ENCODE peak calls at places on chromosome 11, in four cellular contexts. J is tibial artery, W is HL-60, I is upper lobe of left lung. O is an unnamed sample.

GRCh38 chr11:59865031-59865430 is 1.3 kb downstream of the TCN1 start:
- DNase-seq in J (no peak), W (no peak), I (no peak), O (no peak)

GRCh38 chr11:126082251-126083109 is 19.8 kb upstream of the CDON start:
- DNase-seq in J (peak), W (no peak), I (no peak), O (no peak)

GRCh38 chr11:133990501-133990900 is 33.7 kb upstream of the IGSF9B start:
- DNase-seq in J (no peak), W (no peak), I (no peak), O (no peak)

GRCh38 chr11:3022300-3022967 is 30.3 kb upstream of the NAP1L4 start:
- DNase-seq in J (no peak), W (peak), I (no peak), O (peak)

GRCh38 chr11:112830255-112830654 is 131.0 kb upstream of the NCAM1 start:
- DNase-seq in J (no peak), W (no peak), I (no peak), O (no peak)

GRCh38 chr11:67267188-67268035 is 1.1 kb downstream of the GRK2 start:
- DNase-seq in J (no peak), W (peak), I (peak), O (no peak)

GRCh38 chr11:12698049-12698448 is 23.8 kb downstream of the TEAD1 start:
- DNase-seq in J (no peak), W (no peak), I (no peak), O (no peak)

GRCh38 chr11:120969993-120970392 is 53.9 kb upstream of the TBCEL start:
- DNase-seq in J (no peak), W (no peak), I (no peak), O (no peak)

GRCh38 chr11:130858215-130858614 is 58.1 kb downstream of the SNX19 start:
- DNase-seq in J (no peak), W (no peak), I (no peak), O (no peak)

GRCh38 chr11:117928818-117929567 is at the start of gene TMPRSS13:
- DNase-seq in J (no peak), W (no peak), I (peak), O (no peak)

GRCh38 chr11:44658451-44658850 is 68.3 kb upstream of the TSPAN18 start:
- DNase-seq in J (no peak), W (no peak), I (no peak), O (no peak)

GRCh38 chr11:64764753-64765152 is 5.0 kb upstream of the PYGM start:
- DNase-seq in J (peak), W (no peak), I (no peak), O (no peak)

GRCh38 chr11:122105009-122105828 is 10.8 kb downstream of the BLID start:
- DNase-seq in J (no peak), W (no peak), I (no peak), O (no peak)

GRCh38 chr11:5476184-5476819 is 12.2 kb upstream of the OR52D1 start:
- DNase-seq in J (no peak), W (peak), I (no peak), O (peak)

GRCh38 chr11:58575377-58576020 is at the start of gene LPXN:
- DNase-seq in J (no peak), W (peak), I (no peak), O (peak)

GRCh38 chr11:115180272-115180671 is 323.9 kb downstream of the CADM1 start:
- DNase-seq in J (no peak), W (no peak), I (no peak), O (no peak)

GRCh38 chr11:105168457-105168856 is 28.9 kb upstream of the CARD18 start:
- DNase-seq in J (no peak), W (no peak), I (no peak), O (no peak)

GRCh38 chr11:113001709-113002108 is 40.5 kb downstream of the NCAM1 start:
- DNase-seq in J (no peak), W (no peak), I (no peak), O (no peak)

GRCh38 chr11:117634756-117635593 is 162.0 kb downstream of the DSCAML1 start:
- DNase-seq in J (no peak), W (no peak), I (no peak), O (no peak)

GRCh38 chr11:64251986-64252837 is 882 bp downstream of the PLCB3 start:
- DNase-seq in J (no peak), W (no peak), I (peak), O (no peak)

GRCh38 chr11:72519220-72519881 is 85.0 kb upstream of the CLPB start:
- DNase-seq in J (no peak), W (no peak), I (no peak), O (peak)

GRCh38 chr11:1152316-1153104 is 5.2 kb upstream of the MUC5AC start:
- DNase-seq in J (no peak), W (no peak), I (peak), O (peak)

GRCh38 chr11:85165819-85166218 is 461.3 kb downstream of the DLG2 start:
- DNase-seq in J (no peak), W (no peak), I (no peak), O (no peak)

GRCh38 chr11:10866893-10867331 is 9.1 kb upstream of the ZBED5 start:
- DNase-seq in J (no peak), W (no peak), I (no peak), O (no peak)

GRCh38 chr11:94758671-94759070 is 9.5 kb upstream of the AMOTL1 start:
- DNase-seq in J (no peak), W (no peak), I (no peak), O (no peak)

GRCh38 chr11:64150481-64151239 is 15.3 kb downstream of the MACROD1 start:
- DNase-seq in J (no peak), W (no peak), I (peak), O (no peak)

GRCh38 chr11:9606799-9607510 is 33.5 kb downstream of the WEE1 start:
- DNase-seq in J (no peak), W (no peak), I (no peak), O (no peak)

GRCh38 chr11:92969293-92969633 is 188 bp upstream of the MTNR1B start:
- DNase-seq in J (no peak), W (no peak), I (peak), O (no peak)

GRCh38 chr11:12669930-12670329 is 4.3 kb upstream of the TEAD1 start:
- DNase-seq in J (no peak), W (no peak), I (no peak), O (no peak)

GRCh38 chr11:75145196-75145971 is 5.5 kb upstream of the SLCO2B1 start:
- DNase-seq in J (no peak), W (no peak), I (no peak), O (no peak)

GRCh38 chr11:64284962-64285884 is at the start of gene GPR137:
- DNase-seq in J (peak), W (peak), I (peak), O (peak)

GRCh38 chr11:15159085-15159484 is 44.4 kb downstream of the INSC start:
- DNase-seq in J (no peak), W (no peak), I (no peak), O (peak)

GRCh38 chr11:27209562-27210005 is 153.4 kb downstream of the CCDC34 start:
- DNase-seq in J (peak), W (no peak), I (no peak), O (no peak)

GRCh38 chr11:60842688-60843605 is 1.0 kb downstream of the CCDC86 start:
- DNase-seq in J (no peak), W (no peak), I (no peak), O (no peak)

GRCh38 chr11:133747409-133747808 is 97.9 kb downstream of the SPATA19 start:
- DNase-seq in J (no peak), W (no peak), I (peak), O (no peak)

GRCh38 chr11:116428638-116428975 is 344.2 kb downstream of the BUD13 start:
- DNase-seq in J (no peak), W (no peak), I (peak), O (no peak)
- H3K4me3 ChIP-seq in J (no peak), W (no peak), I (no peak), O (no peak)

DNA sequence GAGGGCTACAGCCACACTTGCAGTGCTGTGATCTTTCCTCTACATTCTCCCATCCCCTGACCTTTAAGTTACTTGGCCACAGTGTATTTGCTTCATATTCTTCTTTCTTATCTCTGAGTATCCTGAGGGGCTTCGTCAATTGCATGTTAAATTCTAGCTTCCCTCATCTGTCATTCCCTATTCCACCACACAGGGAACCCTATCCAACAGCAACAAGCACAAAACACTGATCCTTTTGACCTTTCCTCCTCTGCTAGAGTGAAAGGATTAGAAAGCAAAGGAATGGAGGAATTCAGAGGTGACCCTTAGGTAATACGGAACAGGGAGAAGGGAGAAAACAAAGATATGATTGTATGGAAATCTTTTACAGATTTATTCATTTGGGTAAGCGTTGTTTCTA is 1061.7 kb upstream of the TENM4 start:
- DNase-seq in J (no peak), W (no peak), I (no peak), O (no peak)
- TF ChIP-seq CTCF in J (no peak), W (no peak), I (no peak), O (no peak)

GRCh38 chr11:36376315-36376887 is 80.3 kb downstream of the PRR5L start:
- DNase-seq in J (peak), W (no peak), I (peak), O (no peak)
- H3K4me3 ChIP-seq in J (peak), W (peak), I (peak), O (peak)

DNA sequence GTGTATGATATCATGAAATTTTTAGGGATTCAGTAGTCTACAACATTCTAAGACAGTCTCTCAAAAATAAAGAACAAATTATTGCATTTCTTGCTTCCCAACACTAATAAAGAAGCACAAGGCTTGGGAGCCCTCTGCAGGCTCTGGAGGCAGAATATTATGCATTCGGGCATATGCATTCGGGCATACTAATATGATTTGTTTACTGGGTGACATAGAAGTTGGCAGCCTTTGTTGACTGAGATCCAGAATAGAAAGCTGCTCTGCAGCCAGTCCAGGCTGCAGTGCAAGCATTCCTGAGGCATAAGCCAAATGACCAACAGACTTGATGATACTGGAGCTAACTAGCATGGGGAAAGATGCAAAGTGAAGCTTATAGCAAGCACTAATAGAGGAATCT is 945.5 kb downstream of the OPCML start:
- DNase-seq in J (no peak), W (no peak), I (no peak), O (no peak)
- TF ChIP-seq CTCF in J (no peak), W (no peak), I (no peak), O (no peak)

GRCh38 chr11:20099527-20099926 is 60.7 kb downstream of the DBX1 start:
- DNase-seq in J (no peak), W (no peak), I (no peak), O (no peak)

GRCh38 chr11:20095189-20095588 is 65.1 kb downstream of the DBX1 start:
- DNase-seq in J (no peak), W (no peak), I (no peak), O (no peak)

GRCh38 chr11:20102393-20102792 is 57.9 kb downstream of the DBX1 start:
- DNase-seq in J (no peak), W (no peak), I (no peak), O (no peak)

GRCh38 chr11:20093775-20094174 is 66.5 kb downstream of the DBX1 start:
- DNase-seq in J (no peak), W (no peak), I (no peak), O (no peak)

DNA sequence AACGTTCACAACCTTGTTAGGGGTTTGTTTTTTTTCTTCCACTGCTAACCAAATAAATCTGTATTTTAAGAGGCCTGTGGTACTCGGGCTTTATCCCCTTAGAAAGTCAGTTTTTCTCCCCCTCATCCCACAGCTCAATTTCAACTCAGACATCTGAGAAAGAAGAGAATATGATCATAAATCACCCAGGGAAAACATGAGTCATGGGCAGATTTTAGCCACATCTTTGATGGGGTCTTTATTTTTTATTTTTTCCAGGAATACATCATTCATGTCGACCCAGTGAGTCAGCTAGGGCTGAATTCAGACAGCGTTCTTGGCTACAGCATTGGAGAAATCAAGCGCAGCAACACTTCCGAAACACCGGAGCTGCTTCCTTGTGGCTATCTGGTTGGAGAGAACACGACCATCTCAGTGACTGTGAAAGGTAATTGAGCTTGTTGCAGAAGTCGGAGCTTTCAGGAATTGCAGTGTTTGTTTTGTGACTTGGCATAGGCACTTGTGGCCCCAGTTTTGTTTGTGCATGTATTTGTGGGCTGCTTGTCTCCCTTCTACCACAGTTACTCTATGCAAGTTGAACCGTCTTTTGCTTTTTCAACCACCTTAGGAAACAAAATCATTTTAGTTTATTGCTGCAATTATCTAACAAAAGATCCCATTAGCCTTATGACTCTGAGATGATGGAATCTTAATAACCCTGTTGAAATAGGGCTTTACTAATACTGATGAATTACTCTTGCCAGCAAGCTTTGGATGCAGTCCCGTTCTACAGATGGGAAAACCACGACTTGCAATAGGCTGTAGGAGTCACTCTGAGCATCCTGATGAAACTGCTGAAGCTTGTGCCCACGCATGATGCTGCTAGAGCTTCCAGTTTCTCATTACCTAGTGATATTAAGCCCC is 62.7 kb downstream of the DBX1 start:
- DNase-seq in J (peak), W (no peak), I (no peak), O (no peak)
- H3K4me3 ChIP-seq in J (no peak), W (no peak), I (no peak), O (no peak)

GRCh38 chr11:107385361-107385982 is 72.2 kb downstream of the CWF19L2 start:
- DNase-seq in J (no peak), W (no peak), I (no peak), O (no peak)
- TF ChIP-seq CTCF in J (no peak), W (no peak), I (no peak), O (no peak)

DNA sequence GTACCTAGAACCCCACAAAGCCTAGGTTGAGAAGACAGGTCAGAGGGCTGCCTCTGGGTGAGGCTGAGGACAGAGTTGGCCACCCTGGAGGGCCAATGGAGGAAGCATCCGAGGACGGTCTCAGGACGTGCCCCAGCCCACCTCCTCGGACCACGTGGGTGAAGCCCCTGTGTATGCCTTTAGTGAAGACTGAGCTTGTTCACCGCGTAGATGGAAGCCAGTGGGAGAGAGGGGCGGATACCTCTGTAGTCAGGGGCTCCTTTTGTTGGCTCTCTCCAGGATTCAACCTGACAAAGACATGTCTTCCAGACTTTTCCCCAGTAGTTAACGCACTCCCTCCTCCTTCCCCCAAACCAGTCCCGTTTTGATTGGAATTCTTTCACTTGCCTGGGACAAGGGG is 110.7 kb downstream of the ZBTB16 start:
- DNase-seq in J (no peak), W (no peak), I (no peak), O (no peak)
- H3K4me3 ChIP-seq in J (no peak), W (no peak), I (no peak), O (no peak)

DNA sequence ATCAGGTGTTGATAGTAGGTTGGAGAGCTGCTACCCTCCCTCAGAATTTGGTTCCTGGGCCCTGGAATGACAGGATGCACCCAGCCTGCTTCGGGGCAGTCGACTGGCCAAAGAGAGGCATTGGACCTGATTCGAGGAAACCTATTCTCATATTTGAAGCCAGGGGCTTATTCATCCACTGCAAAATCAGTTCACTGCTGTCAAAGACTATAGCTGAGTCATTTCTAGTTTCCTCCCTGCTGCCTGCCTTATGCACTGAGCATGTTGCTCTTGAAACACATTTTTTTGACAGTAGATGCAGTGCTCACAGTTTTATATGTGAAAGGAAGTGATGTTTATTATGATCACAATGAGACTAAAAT is 565.4 kb downstream of the ETS1 start:
- DNase-seq in J (no peak), W (no peak), I (no peak), O (no peak)
- TF ChIP-seq CTCF in J (no peak), W (no peak), I (no peak), O (no peak)

GRCh38 chr11:57512646-57513445 is 2.7 kb downstream of the SLC43A1 start:
- DNase-seq in J (no peak), W (no peak), I (no peak), O (no peak)
- H3K4me3 ChIP-seq in J (no peak), W (peak), I (no peak), O (no peak)

O was measured in GM06990.